ENCODE peak calls at places on chromosomes 5 and 9, in nine cellular contexts. J, G, R, Y, D, V, H, P and Q are unnamed samples.
A peak's percentile ranks its signal among the peaks of the same experiment; 100 is the strongest.

GRCh38 chr5:80152778-80153177 is 103.1 kb downstream of the SERINC5 start:
- DNase-seq in J (no peak), G (no peak), R (no peak), Y (no peak), D (no peak), V (no peak), H (no peak), P (no peak), Q (no peak)

GRCh38 chr9:132099741-132100407 is 20.2 kb upstream of the MED27 start:
- DNase-seq in J (no peak), G (no peak), R (no peak), Y (no peak), D (no peak), V (no peak), H (no peak), P (no peak), Q (no peak)

GRCh38 chr9:90969021-90969675 is 167.5 kb downstream of the SYK start:
- DNase-seq in J (no peak), G (peak; percentile 26), R (no peak), Y (no peak), D (no peak), V (no peak), H (no peak), P (no peak), Q (no peak)

GRCh38 chr9:2570615-2571479 is 50.7 kb upstream of the VLDLR start:
- DNase-seq in J (no peak), G (peak; percentile 93), R (peak; percentile 85), Y (peak; percentile 49), D (peak; percentile 17), V (no peak), H (peak; percentile 90), P (peak; percentile 85), Q (peak; percentile 23)

GRCh38 chr5:132250547-132250946 is 6.9 kb upstream of the PDLIM4 start:
- DNase-seq in J (no peak), G (no peak), R (no peak), Y (no peak), D (no peak), V (no peak), H (no peak), P (no peak), Q (no peak)

GRCh38 chr5:131509811-131510210 is 125.2 kb downstream of the RAPGEF6 start:
- DNase-seq in J (no peak), G (no peak), R (no peak), Y (no peak), D (no peak), V (no peak), H (no peak), P (no peak), Q (no peak)

GRCh38 chr5:78716221-78716620 is 67.6 kb upstream of the LHFPL2 start:
- DNase-seq in J (no peak), G (no peak), R (no peak), Y (no peak), D (peak; percentile 48), V (no peak), H (no peak), P (no peak), Q (no peak)

GRCh38 chr5:40828021-40828631 is 6.9 kb downstream of the RPL37 start:
- DNase-seq in J (no peak), G (no peak), R (no peak), Y (no peak), D (no peak), V (no peak), H (no peak), P (no peak), Q (no peak)